ENCODE peak calls at places on chromosome 5, in four cellular contexts. V is heart left ventricle, O is fibroblast of lung, W is A549. G is an unnamed sample.

GRCh38 chr5:173704615-173705511 is 88.4 kb upstream of the BOD1 start:
- DNase-seq in V (no peak), O (no peak), W (no peak), G (no peak)

GRCh38 chr5:926416-927171 is 33.9 kb downstream of the TRIP13 start:
- DNase-seq in V (no peak), O (peak; percentile 29), W (no peak), G (peak; percentile 62)

GRCh38 chr5:170749911-170750431 is 33.6 kb upstream of the GABRP start:
- DNase-seq in V (no peak), O (no peak), W (no peak), G (no peak)

GRCh38 chr5:74149395-74149794 is 491.1 kb downstream of the ENC1 start:
- DNase-seq in V (no peak), O (peak; percentile 93), W (peak; percentile 47), G (no peak)

GRCh38 chr5:14364096-14364495 is 217.5 kb upstream of the OTULINL start:
- DNase-seq in V (no peak), O (no peak), W (no peak), G (no peak)

GRCh38 chr5:147968855-147969254 is 62.5 kb upstream of the C5orf46 start:
- DNase-seq in V (no peak), O (peak; percentile 55), W (no peak), G (no peak)

GRCh38 chr5:73823508-73823925 is 197.5 kb downstream of the ARHGEF28 start:
- DNase-seq in V (no peak), O (peak; percentile 86), W (peak; percentile 60), G (no peak)

GRCh38 chr5:180802325-180803180 is at the start of gene MGAT1:
- DNase-seq in V (peak; percentile 93), O (peak; percentile 73), W (peak; percentile 74), G (peak; percentile 82)

GRCh38 chr5:174227228-174227627 is 181.7 kb downstream of the NSG2 start:
- DNase-seq in V (no peak), O (no peak), W (no peak), G (no peak)

GRCh38 chr5:65738305-65738704 is 16.3 kb downstream of the NLN start:
- DNase-seq in V (no peak), O (no peak), W (no peak), G (no peak)

GRCh38 chr5:74342948-74343682 is 297.4 kb downstream of the ENC1 start:
- DNase-seq in V (no peak), O (peak; percentile 59), W (peak; percentile 70), G (no peak)

GRCh38 chr5:45038366-45038987 is 229.7 kb downstream of the MRPS30 start:
- DNase-seq in V (no peak), O (peak; percentile 3), W (peak; percentile 31), G (no peak)

GRCh38 chr5:80191991-80192398 is 63.9 kb downstream of the SERINC5 start:
- DNase-seq in V (peak; percentile 57), O (peak; percentile 30), W (no peak), G (no peak)

GRCh38 chr5:53343187-53343586 is 137.2 kb upstream of the FST start:
- DNase-seq in V (no peak), O (peak; percentile 98), W (no peak), G (no peak)

GRCh38 chr5:143404416-143405062 is 1.1 kb upstream of the NR3C1 start:
- DNase-seq in V (peak; percentile 87), O (peak; percentile 90), W (peak; percentile 92), G (peak; percentile 65)

GRCh38 chr5:107736608-107737007 is 65.9 kb upstream of the EFNA5 start:
- DNase-seq in V (no peak), O (peak; percentile 94), W (no peak), G (no peak)

GRCh38 chr5:150789943-150790611 is 11.5 kb downstream of the SMIM3 start:
- DNase-seq in V (no peak), O (peak; percentile 100), W (peak; percentile 16), G (no peak)

GRCh38 chr5:56698463-56699381 is 116.6 kb upstream of the MAP3K1 start:
- DNase-seq in V (no peak), O (no peak), W (no peak), G (no peak)

DNA sequence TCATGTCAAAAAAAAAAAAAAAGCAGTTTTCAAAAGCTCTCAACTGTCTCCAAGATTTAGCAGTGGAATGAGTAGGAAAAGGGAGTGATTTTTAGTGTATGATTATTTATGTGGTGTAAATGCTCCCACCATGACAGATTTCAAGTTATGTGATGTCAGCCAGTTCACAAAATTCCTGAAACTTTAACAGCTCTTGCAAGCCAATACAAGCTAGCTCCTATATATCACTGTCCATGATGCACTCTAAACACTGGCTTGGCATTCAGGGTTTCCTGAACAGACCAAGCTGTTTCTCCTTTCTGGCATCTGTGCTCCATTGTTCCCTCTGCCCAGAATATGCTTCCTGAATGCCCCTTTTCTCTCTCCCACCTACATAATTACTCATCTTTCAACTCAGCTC is 7.8 kb upstream of the ANKDD1B start:
- DNase-seq in V (no peak), O (peak; percentile 84), W (no peak), G (no peak)
- TF ChIP-seq CTCF in V (no peak), O (no peak), W (no peak), G (no peak)

GRCh38 chr5:95733100-95733499 is 2.0 kb downstream of the RHOBTB3 start:
- DNase-seq in V (no peak), O (peak; percentile 24), W (no peak), G (no peak)

GRCh38 chr5:95734156-95734555 is 3.0 kb downstream of the RHOBTB3 start:
- DNase-seq in V (no peak), O (peak; percentile 8), W (no peak), G (no peak)

GRCh38 chr5:95730011-95730700 is 980 bp upstream of the RHOBTB3 start:
- DNase-seq in V (no peak), O (peak; percentile 38), W (no peak), G (no peak)

GRCh38 chr5:95730730-95731570 is at the start of gene RHOBTB3:
- DNase-seq in V (peak; percentile 90), O (peak; percentile 95), W (peak; percentile 66), G (peak; percentile 60)

GRCh38 chr5:95731571-95732554 is 727 bp downstream of the RHOBTB3 start:
- DNase-seq in V (peak; percentile 49), O (peak; percentile 51), W (peak; percentile 53), G (peak; percentile 38)
- TF ChIP-seq CTCF in V (no peak), O (no peak), W (no peak), G (no peak)

GRCh38 chr5:169149317-169149716 is 151.6 kb downstream of the SLIT3 start:
- DNase-seq in V (no peak), O (no peak), W (peak; percentile 30), G (no peak)
- TF ChIP-seq CTCF in V (no peak), O (no peak), W (peak; percentile 47), G (no peak)

DNA sequence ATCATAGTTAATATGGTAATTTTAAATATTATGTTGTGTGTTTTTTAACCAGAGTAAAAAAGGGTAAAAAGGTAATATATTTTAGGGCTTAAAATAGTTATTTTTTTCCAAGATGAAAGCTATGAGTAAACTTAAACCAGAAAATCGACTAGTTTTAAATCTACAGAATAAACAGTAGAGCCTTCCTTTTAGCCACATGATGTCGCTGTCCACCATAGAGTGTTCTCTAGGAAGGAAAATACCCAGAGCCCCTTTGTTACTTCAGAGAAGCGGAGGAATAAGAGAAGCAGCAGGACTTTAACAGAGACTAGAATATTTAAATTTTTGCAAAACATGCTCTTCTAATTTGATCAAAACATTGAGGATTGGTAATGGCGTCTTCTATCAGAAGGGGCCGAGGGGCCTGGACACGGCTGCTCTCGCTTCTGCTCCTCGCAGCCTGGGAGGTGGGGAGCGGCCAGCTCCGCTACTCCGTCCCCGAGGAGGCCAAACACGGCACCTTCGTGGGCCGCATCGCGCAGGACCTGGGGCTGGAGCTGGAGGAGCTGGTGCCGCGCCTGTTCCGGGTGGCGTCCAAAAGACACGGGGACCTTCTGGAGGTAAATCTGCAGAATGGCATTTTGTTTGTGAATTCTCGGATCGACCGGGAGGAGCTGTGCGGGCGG is at the start of gene PCDHA2:
- DNase-seq in V (no peak), O (no peak), W (peak; percentile 32), G (no peak)
- TF ChIP-seq CTCF in V (no peak), O (no peak), W (no peak), G (no peak)

DNA sequence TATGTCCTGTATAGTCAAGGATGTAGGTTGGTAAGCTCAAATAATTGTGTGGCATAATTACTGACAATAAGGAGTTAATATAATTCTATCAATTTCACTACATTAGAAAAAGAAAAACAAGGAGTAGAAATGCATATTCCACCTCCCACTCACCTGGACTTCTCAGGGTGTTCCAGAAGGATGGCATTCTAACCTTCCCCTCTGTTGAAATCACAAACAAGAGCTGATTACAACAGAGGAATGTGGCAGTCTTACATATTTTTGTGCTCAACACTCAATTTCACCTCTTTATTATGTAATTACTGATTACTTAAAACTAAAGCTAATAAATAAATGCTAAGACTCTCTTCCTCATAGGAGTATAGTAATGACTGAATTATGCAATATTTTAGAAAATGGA is 745.3 kb downstream of the DTWD2 start:
- DNase-seq in V (no peak), O (no peak), W (no peak), G (no peak)
- TF ChIP-seq CTCF in V (no peak), O (no peak), W (no peak), G (no peak)

DNA sequence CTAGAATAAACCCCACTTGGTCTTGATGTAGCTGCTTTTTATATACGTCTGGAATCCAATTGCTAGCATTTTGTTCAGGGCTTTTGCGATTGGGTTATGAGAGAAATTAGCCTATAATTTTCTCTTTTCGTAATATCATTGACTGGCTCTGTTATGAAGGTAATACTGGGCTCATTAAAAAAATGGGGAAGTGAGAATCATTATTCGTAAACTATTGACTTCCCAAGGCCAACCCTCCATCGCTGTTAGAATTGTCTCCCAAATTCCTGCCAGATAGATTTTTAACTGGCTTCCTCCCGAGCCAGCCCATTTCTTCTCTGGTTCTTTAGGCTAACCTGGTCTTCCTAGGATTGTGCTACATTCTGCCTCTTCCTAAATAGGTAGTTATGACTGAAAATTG is 35.9 kb upstream of the GRPEL2 start:
- DNase-seq in V (no peak), O (no peak), W (no peak), G (no peak)
- TF ChIP-seq CTCF in V (no peak), O (no peak), W (no peak), G (no peak)

DNA sequence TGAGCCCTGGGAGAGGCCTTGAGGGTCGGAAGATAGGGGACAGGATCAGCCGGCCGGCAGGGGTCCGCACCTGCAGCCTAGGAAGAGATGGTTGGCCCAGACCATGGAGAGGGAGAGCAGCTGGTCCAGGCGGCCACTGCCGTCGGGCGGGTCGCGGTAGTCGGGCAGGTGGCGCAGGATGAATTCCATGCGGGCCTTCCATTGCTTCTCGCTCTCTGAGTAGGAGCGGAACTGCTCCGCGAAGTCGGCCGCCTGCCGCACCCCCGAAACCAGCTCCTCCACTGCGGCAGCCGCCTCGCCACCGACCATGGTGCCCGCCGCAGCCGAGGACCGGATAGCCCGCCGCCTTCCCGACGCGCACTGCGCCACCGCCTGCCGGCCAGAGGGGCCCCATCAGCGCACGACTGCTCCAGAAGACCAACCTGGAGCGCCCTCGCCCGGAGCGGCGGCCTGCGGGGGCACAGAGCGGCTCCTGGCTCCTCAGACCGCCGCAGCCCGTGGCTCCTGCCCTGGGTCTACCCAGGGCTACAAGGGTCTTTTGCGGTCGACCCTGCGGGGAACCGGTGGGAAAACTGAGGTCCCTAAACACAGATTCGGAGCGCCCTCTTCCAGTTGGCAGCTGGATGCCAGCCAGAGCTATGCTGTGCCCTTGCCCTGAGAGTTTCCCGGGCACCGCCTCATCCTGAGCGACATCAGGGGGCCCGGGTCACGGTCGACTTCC is at the start of gene CDKN2AIPNL:
- DNase-seq in V (peak; percentile 94), O (peak; percentile 84), W (peak; percentile 88), G (peak; percentile 84)
- TF ChIP-seq CTCF in V (peak; percentile 68), O (peak; percentile 57), W (peak; percentile 76), G (peak; percentile 37)

G was measured in mesothelial cell of epicardium.